ENCODE peak calls at places on chromosome 4, in five cellular contexts. V is MM.1S, C is left lung, Z is PC-3, T is uterus. M is an unnamed sample. For H3K27me3, the result is how much of the 10 kb centered on the place peaks cover.

GRCh38 chr4:125728568-125728967 is 413.8 kb downstream of the FAT4 start:
- DNase-seq in V (no peak), C (no peak), Z (peak), T (no peak), M (peak)

GRCh38 chr4:76430519-76431388 is 4.3 kb upstream of the SHROOM3 start:
- DNase-seq in V (peak), C (no peak), Z (peak), T (no peak), M (peak)

GRCh38 chr4:149995134-149995756 is 83.0 kb upstream of the DCLK2 start:
- DNase-seq in V (no peak), C (no peak), Z (no peak), T (no peak), M (no peak)

GRCh38 chr4:30536231-30536630 is 183.9 kb upstream of the PCDH7 start:
- DNase-seq in V (no peak), C (no peak), Z (peak), T (no peak), M (no peak)

GRCh38 chr4:148444296-148445070 is 2.3 kb upstream of the NR3C2 start:
- DNase-seq in V (peak), C (peak), Z (peak), T (peak), M (no peak)

GRCh38 chr4:47215759-47216158 is 184.4 kb downstream of the GABRB1 start:
- DNase-seq in V (no peak), C (no peak), Z (no peak), T (no peak), M (no peak)

GRCh38 chr4:20805716-20806115 is 105.5 kb downstream of the PACRGL start:
- DNase-seq in V (no peak), C (no peak), Z (peak), T (no peak), M (peak)

GRCh38 chr4:38119663-38120374 is 159.6 kb downstream of the PTTG2 start:
- DNase-seq in V (no peak), C (no peak), Z (peak), T (no peak), M (peak)

GRCh38 chr4:13872145-13872544 is 244.6 kb upstream of the BOD1L1 start:
- DNase-seq in V (no peak), C (no peak), Z (no peak), T (no peak), M (peak)

GRCh38 chr4:3340703-3341088 is 47.9 kb downstream of the RGS12 start:
- DNase-seq in V (no peak), C (peak), Z (peak), T (no peak), M (peak)

GRCh38 chr4:150280081-150280950 is 202.1 kb downstream of the DCLK2 start:
- DNase-seq in V (no peak), C (no peak), Z (peak), T (no peak), M (peak)

GRCh38 chr4:174714393-174715211 is 114.4 kb downstream of the GLRA3 start:
- DNase-seq in V (peak), C (no peak), Z (peak), T (no peak), M (peak)

GRCh38 chr4:53321151-53321987 is 44.5 kb downstream of the SCFD2 start:
- DNase-seq in V (no peak), C (no peak), Z (peak), T (no peak), M (peak)

GRCh38 chr4:110533940-110534339 is 58.0 kb downstream of the ENPEP start:
- DNase-seq in V (peak), C (no peak), Z (peak), T (no peak), M (peak)

GRCh38 chr4:87489678-87490077 is 39.5 kb downstream of the SPARCL1 start:
- DNase-seq in V (no peak), C (no peak), Z (no peak), T (no peak), M (no peak)

GRCh38 chr4:78691971-78692814 is 84.0 kb upstream of the BMP2K start:
- DNase-seq in V (no peak), C (no peak), Z (no peak), T (no peak), M (no peak)

GRCh38 chr4:106854970-106855369 is 181.1 kb downstream of the DKK2 start:
- DNase-seq in V (no peak), C (no peak), Z (no peak), T (no peak), M (no peak)

GRCh38 chr4:113584407-113585150 is 177.0 kb downstream of the CAMK2D start:
- DNase-seq in V (no peak), C (no peak), Z (no peak), T (no peak), M (peak)

GRCh38 chr4:159267023-159267939 is 164.4 kb downstream of the RAPGEF2 start:
- DNase-seq in V (no peak), C (no peak), Z (no peak), T (no peak), M (no peak)
- TF ChIP-seq CTCF in V (no peak), C (no peak), Z (no peak), T (no peak), M (no peak)

GRCh38 chr4:19684079-19684478 is 567.6 kb upstream of the SLIT2 start:
- DNase-seq in V (no peak), C (no peak), Z (no peak), T (no peak), M (no peak)
- H3K4me3 ChIP-seq in V (no peak), C (no peak), Z (no peak), T (no peak), M (no peak)

GRCh38 chr4:36183665-36184393 is 60.5 kb downstream of the ARAP2 start:
- DNase-seq in V (no peak), C (no peak), Z (no peak), T (no peak), M (no peak)
- H3K27me3 ChIP-seq in V (under half), C (under half), Z (under half), T (under half), M (under half)

GRCh38 chr4:152892985-152893384 is 43.1 kb upstream of the FHDC1 start:
- DNase-seq in V (no peak), C (no peak), Z (no peak), T (no peak), M (no peak)
- TF ChIP-seq CTCF in V (no peak), C (no peak), Z (no peak), T (no peak), M (no peak)

GRCh38 chr4:4666187-4666586 is 124.3 kb upstream of the STX18 start:
- DNase-seq in V (no peak), C (no peak), Z (no peak), T (no peak), M (no peak)

GRCh38 chr4:4668355-4669210 is 126.7 kb upstream of the STX18 start:
- DNase-seq in V (no peak), C (no peak), Z (no peak), T (no peak), M (no peak)

GRCh38 chr4:4666693-4667642 is 125.1 kb upstream of the STX18 start:
- DNase-seq in V (no peak), C (no peak), Z (no peak), T (peak), M (no peak)

GRCh38 chr4:4670869-4671268 is 129.0 kb upstream of the STX18 start:
- DNase-seq in V (no peak), C (no peak), Z (no peak), T (no peak), M (no peak)

DNA sequence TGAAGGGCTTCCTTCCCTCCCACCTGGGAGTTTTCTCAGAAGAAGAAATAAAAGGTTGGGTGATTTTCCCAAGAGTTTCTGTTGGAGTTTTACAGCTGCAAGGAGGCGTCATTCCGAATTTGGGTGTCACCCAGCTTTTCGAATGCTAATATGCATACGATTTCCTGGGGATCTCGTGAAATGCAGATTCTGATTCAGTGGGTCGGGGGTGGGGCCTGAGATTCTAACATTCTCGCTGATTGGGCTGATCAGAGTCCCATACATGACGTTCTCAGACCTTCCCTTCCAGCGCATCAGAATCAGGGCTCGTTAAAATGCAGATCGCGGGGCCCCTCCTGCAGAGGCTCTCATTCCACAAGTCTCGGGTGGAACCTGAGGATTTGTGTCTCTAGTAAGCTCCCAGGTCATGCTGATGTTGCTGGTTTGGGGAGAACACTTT is 125.8 kb upstream of the STX18 start:
- DNase-seq in V (no peak), C (no peak), Z (no peak), T (no peak), M (no peak)
- H3K4me3 ChIP-seq in V (no peak), C (no peak), Z (no peak), T (no peak), M (no peak)

DNA sequence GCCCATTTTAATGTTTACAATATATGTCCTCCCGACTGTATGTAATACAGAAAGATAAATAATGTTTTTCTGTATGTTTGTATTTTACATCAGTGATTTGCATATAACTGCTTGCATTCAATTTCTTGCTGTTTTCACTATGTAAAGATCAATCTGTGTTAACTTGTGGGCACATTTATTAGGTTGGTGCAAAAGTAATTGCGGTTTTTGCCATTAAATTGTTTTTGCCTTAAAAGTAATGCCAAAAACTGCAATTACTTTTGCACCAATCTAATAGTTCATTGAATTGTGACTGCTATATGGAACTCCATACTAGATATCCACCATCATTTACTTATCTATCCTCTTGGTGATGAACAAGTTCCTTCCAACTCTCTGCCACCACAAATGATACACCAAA is 73.9 kb upstream of the SRD5A3 start:
- DNase-seq in V (no peak), C (no peak), Z (no peak), T (no peak), M (no peak)
- H3K27me3 ChIP-seq in V (under half), C (under half), Z (half or more), T (under half), M (under half)

GRCh38 chr4:186189656-186190055 is 1.7 kb upstream of the CYP4V2 start:
- DNase-seq in V (no peak), C (no peak), Z (no peak), T (no peak), M (no peak)

GRCh38 chr4:186191266-186192067 is at the start of gene CYP4V2:
- DNase-seq in V (peak), C (peak), Z (peak), T (peak), M (peak)

GRCh38 chr4:186192068-186192751 is 843 bp downstream of the CYP4V2 start:
- DNase-seq in V (peak), C (no peak), Z (peak), T (peak), M (peak)

GRCh38 chr4:186188107-186188506 is 3.3 kb upstream of the CYP4V2 start:
- DNase-seq in V (no peak), C (no peak), Z (no peak), T (no peak), M (no peak)

GRCh38 chr4:186190456-186191265 is 706 bp upstream of the CYP4V2 start:
- DNase-seq in V (peak), C (peak), Z (no peak), T (no peak), M (peak)
- TF ChIP-seq CTCF in V (no peak), C (no peak), Z (no peak), T (no peak), M (no peak)

GRCh38 chr4:40713798-40714197 is 36.0 kb upstream of the NSUN7 start:
- DNase-seq in V (no peak), C (no peak), Z (no peak), T (no peak), M (no peak)

DNA sequence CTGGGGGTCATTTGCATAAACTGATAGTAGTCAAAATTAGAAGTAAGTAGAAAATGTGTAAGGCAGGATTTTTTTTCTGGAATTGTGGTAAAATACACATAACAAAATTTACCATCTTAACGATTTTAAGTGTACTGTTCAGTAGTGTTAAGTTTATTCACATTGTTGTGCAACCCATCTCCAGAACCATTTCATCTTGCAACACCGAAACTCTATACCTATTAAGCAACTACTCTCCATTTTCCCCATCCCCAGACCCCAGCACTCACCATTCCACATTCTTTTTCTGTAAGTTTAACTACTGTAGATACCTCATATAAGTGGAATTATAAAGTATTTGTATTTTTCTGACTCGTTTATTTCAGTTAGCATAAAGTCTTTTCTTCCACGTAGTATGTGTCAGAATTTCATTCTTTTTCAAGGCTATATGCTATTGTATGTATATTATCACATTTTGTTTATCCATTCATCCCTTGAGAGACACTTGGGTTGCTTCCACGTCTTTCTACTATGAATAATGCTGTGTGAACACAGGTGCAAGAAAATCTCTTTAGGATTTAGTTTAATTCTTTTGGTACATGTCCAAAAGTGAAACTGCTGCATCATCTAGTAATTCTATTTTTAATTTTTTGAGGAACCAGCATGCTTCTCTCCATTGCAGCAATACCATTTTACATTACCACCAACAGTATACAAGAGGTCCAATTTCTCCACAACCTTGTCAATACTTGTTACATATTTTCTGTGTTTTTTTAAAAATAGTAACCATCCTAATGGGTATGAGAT is 39.1 kb upstream of the NSUN7 start:
- DNase-seq in V (no peak), C (no peak), Z (no peak), T (no peak), M (peak)
- H3K4me3 ChIP-seq in V (no peak), C (peak), Z (no peak), T (no peak), M (no peak)